ENCODE peak calls at places on chromosomes 5 and 9, in four cellular contexts. One of them, this sample, is unnamed.

GRCh38 chr5:75242067-75242466 is 5.4 kb upstream of the ANKRD31 start:
- DNase-seq in endothelial cell of umbilical vein: no peak
- DNase-seq in CD8-positive, alpha-beta memory T cell: no peak
- DNase-seq in esophagus muscularis mucosa: no peak
- DNase-seq in this sample: no peak

GRCh38 chr5:136197462-136198142 is 4.6 kb upstream of the SMIM32 start:
- DNase-seq in endothelial cell of umbilical vein: no peak
- DNase-seq in CD8-positive, alpha-beta memory T cell: no peak
- DNase-seq in esophagus muscularis mucosa: peak; percentile 77
- DNase-seq in this sample: no peak

GRCh38 chr5:39896706-39897105 is 471.9 kb upstream of the DAB2 start:
- DNase-seq in endothelial cell of umbilical vein: no peak
- DNase-seq in CD8-positive, alpha-beta memory T cell: no peak
- DNase-seq in esophagus muscularis mucosa: no peak
- DNase-seq in this sample: no peak

GRCh38 chr5:111337688-111338087 is 113.5 kb downstream of the CAMK4 start:
- DNase-seq in endothelial cell of umbilical vein: no peak
- DNase-seq in CD8-positive, alpha-beta memory T cell: no peak
- DNase-seq in esophagus muscularis mucosa: no peak
- DNase-seq in this sample: no peak

GRCh38 chr5:176185133-176185733 is 53.0 kb upstream of the SIMC1 start:
- DNase-seq in endothelial cell of umbilical vein: no peak
- DNase-seq in CD8-positive, alpha-beta memory T cell: no peak
- DNase-seq in esophagus muscularis mucosa: no peak
- DNase-seq in this sample: no peak

GRCh38 chr9:122222741-122223140 is 6.0 kb downstream of the LHX6 start:
- DNase-seq in endothelial cell of umbilical vein: no peak
- DNase-seq in CD8-positive, alpha-beta memory T cell: no peak
- DNase-seq in esophagus muscularis mucosa: no peak
- DNase-seq in this sample: no peak

GRCh38 chr5:114243281-114243982 is 118.4 kb upstream of the KCNN2 start:
- DNase-seq in endothelial cell of umbilical vein: no peak
- DNase-seq in CD8-positive, alpha-beta memory T cell: no peak
- DNase-seq in esophagus muscularis mucosa: no peak
- DNase-seq in this sample: no peak

GRCh38 chr5:113607361-113607760 is 93.9 kb downstream of the YTHDC2 start:
- DNase-seq in endothelial cell of umbilical vein: no peak
- DNase-seq in CD8-positive, alpha-beta memory T cell: no peak
- DNase-seq in esophagus muscularis mucosa: no peak
- DNase-seq in this sample: no peak

GRCh38 chr9:76023715-76024195 is 133.3 kb downstream of the PCSK5 start:
- DNase-seq in endothelial cell of umbilical vein: no peak
- DNase-seq in CD8-positive, alpha-beta memory T cell: no peak
- DNase-seq in esophagus muscularis mucosa: no peak
- DNase-seq in this sample: no peak

GRCh38 chr9:128034821-128035764 is 32.0 kb downstream of the NAIF1 start:
- DNase-seq in endothelial cell of umbilical vein: peak; percentile 84
- DNase-seq in CD8-positive, alpha-beta memory T cell: peak; percentile 54
- DNase-seq in esophagus muscularis mucosa: peak; percentile 93
- DNase-seq in this sample: peak; percentile 47

GRCh38 chr9:13786131-13786530 is 506.6 kb upstream of the MPDZ start:
- DNase-seq in endothelial cell of umbilical vein: no peak
- DNase-seq in CD8-positive, alpha-beta memory T cell: no peak
- DNase-seq in esophagus muscularis mucosa: peak; percentile 87
- DNase-seq in this sample: peak; percentile 37

GRCh38 chr9:127264462-127265040 is at the start of gene GARNL3:
- DNase-seq in endothelial cell of umbilical vein: no peak
- DNase-seq in CD8-positive, alpha-beta memory T cell: no peak
- DNase-seq in esophagus muscularis mucosa: no peak
- DNase-seq in this sample: no peak

GRCh38 chr5:109223521-109223920 is 186.3 kb downstream of the PJA2 start:
- DNase-seq in endothelial cell of umbilical vein: no peak
- DNase-seq in CD8-positive, alpha-beta memory T cell: no peak
- DNase-seq in esophagus muscularis mucosa: peak; percentile 81
- DNase-seq in this sample: no peak

GRCh38 chr5:36928947-36929346 is 52.4 kb downstream of the NIPBL start:
- DNase-seq in endothelial cell of umbilical vein: peak; percentile 73
- DNase-seq in CD8-positive, alpha-beta memory T cell: no peak
- DNase-seq in esophagus muscularis mucosa: no peak
- DNase-seq in this sample: no peak

GRCh38 chr5:136212252-136212721 is 19.3 kb upstream of the SMIM32 start:
- DNase-seq in endothelial cell of umbilical vein: peak; percentile 37
- DNase-seq in CD8-positive, alpha-beta memory T cell: peak; percentile 27
- DNase-seq in esophagus muscularis mucosa: no peak
- DNase-seq in this sample: peak; percentile 68

GRCh38 chr9:87786423-87786822 is 60.5 kb downstream of the CTSL start:
- DNase-seq in endothelial cell of umbilical vein: no peak
- DNase-seq in CD8-positive, alpha-beta memory T cell: no peak
- DNase-seq in esophagus muscularis mucosa: no peak
- DNase-seq in this sample: no peak

GRCh38 chr9:6689893-6690634 is 44.5 kb upstream of the GLDC start:
- DNase-seq in endothelial cell of umbilical vein: no peak
- DNase-seq in CD8-positive, alpha-beta memory T cell: no peak
- DNase-seq in esophagus muscularis mucosa: no peak
- DNase-seq in this sample: no peak

GRCh38 chr9:14006586-14007198 is 307.2 kb downstream of the NFIB start:
- DNase-seq in endothelial cell of umbilical vein: no peak
- DNase-seq in CD8-positive, alpha-beta memory T cell: no peak
- DNase-seq in esophagus muscularis mucosa: no peak
- DNase-seq in this sample: no peak

GRCh38 chr5:65874241-65874640 is 52.1 kb upstream of the ERBIN start:
- DNase-seq in endothelial cell of umbilical vein: peak; percentile 45
- DNase-seq in CD8-positive, alpha-beta memory T cell: no peak
- DNase-seq in esophagus muscularis mucosa: no peak
- DNase-seq in this sample: no peak

GRCh38 chr5:117945261-117945660 is 1043.1 kb downstream of the DTWD2 start:
- DNase-seq in endothelial cell of umbilical vein: no peak
- DNase-seq in CD8-positive, alpha-beta memory T cell: no peak
- DNase-seq in esophagus muscularis mucosa: no peak
- DNase-seq in this sample: no peak

GRCh38 chr5:87394407-87394806 is 18.3 kb downstream of the CCNH start:
- DNase-seq in endothelial cell of umbilical vein: peak; percentile 38
- DNase-seq in CD8-positive, alpha-beta memory T cell: no peak
- DNase-seq in esophagus muscularis mucosa: no peak
- DNase-seq in this sample: no peak

GRCh38 chr5:133925866-133926488 is 42.4 kb downstream of the C5orf15 start:
- DNase-seq in endothelial cell of umbilical vein: no peak
- DNase-seq in CD8-positive, alpha-beta memory T cell: no peak
- DNase-seq in esophagus muscularis mucosa: no peak
- DNase-seq in this sample: no peak

GRCh38 chr5:107571621-107572489 is 98.9 kb downstream of the EFNA5 start:
- DNase-seq in endothelial cell of umbilical vein: peak; percentile 97
- DNase-seq in CD8-positive, alpha-beta memory T cell: peak; percentile 77
- DNase-seq in esophagus muscularis mucosa: peak; percentile 98
- DNase-seq in this sample: peak; percentile 99

GRCh38 chr5:151420127-151420526 is 27.3 kb upstream of the SLC36A1 start:
- DNase-seq in endothelial cell of umbilical vein: no peak
- DNase-seq in CD8-positive, alpha-beta memory T cell: no peak
- DNase-seq in esophagus muscularis mucosa: no peak
- DNase-seq in this sample: no peak

DNA sequence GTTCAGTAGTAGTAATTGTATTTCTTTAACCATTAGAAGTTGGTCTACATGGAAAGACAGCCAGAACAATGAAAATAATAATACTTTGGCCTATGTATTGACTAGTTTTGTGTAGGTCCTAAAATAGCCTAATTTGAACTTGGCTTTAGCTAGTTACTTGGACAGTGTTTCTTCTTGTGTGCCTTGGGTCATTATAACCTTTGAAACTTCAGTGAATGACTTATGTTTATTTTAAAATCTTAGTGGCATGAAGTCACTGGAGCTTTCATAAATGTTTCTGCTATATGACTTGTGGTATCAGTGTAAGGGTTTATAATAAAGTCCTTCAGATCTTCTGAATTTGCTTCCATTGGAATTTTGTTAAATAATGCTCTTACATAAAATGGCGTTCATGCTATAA is 2.6 kb upstream of the FAM120AOS start:
- DNase-seq in endothelial cell of umbilical vein: no peak
- DNase-seq in CD8-positive, alpha-beta memory T cell: no peak
- DNase-seq in esophagus muscularis mucosa: no peak
- DNase-seq in this sample: no peak
- H3K27ac ChIP-seq in endothelial cell of umbilical vein: no peak overlapping the region
- H3K27ac ChIP-seq in CD8-positive, alpha-beta memory T cell: no peak overlapping the region
- H3K27ac ChIP-seq in esophagus muscularis mucosa: no peak overlapping the region
- H3K27ac ChIP-seq in this sample: no peak overlapping the region

DNA sequence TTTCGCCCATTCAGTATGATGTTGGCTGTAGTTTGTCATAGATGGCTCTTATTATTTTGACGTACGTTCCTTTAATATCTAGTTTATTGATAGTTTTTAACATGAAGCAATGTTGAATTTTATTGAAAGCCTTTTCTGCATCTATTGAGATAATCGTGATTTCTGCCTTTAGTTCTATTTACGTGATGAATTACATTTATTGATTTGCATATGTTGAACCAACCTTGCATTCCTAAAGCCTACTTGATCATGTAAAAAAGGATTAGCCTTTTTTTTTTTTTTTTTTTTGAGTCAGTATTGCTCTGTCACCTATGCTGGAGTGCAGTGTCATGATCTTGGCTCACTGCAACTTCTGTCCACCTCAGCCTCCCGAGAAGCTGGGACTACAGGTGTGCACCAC is 25.1 kb downstream of the ITK start:
- DNase-seq in endothelial cell of umbilical vein: no peak
- DNase-seq in CD8-positive, alpha-beta memory T cell: no peak
- DNase-seq in esophagus muscularis mucosa: no peak
- DNase-seq in this sample: no peak
- H3K36me3 ChIP-seq in endothelial cell of umbilical vein: no peaks in the 10 kb centered on the region
- H3K36me3 ChIP-seq in CD8-positive, alpha-beta memory T cell: peaks cover 30% of the 10 kb centered on the region
- H3K36me3 ChIP-seq in esophagus muscularis mucosa: no peaks in the 10 kb centered on the region
- H3K36me3 ChIP-seq in this sample: no peaks in the 10 kb centered on the region

DNA sequence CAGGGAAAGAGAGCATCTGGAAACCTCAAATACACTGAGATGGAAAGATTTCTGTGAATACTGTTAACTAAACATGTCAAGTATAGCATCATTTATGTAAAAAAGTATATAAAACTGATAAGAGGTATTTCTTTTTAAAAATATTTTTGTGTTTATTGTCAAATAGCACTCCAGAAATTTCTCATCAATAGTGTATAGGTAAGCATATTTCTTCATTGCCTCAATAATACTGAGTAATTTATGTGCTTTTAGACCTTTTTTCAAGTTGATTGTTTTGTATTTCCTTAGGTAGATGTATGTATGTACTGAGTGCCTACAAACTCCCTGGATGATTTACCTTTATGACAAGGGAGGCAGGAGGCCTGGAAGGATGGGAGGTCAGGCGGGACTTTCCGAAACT is 196.3 kb downstream of the ROR2 start:
- DNase-seq in endothelial cell of umbilical vein: no peak
- DNase-seq in CD8-positive, alpha-beta memory T cell: no peak
- DNase-seq in esophagus muscularis mucosa: no peak
- DNase-seq in this sample: no peak
- H3K4me3 ChIP-seq in endothelial cell of umbilical vein: no peak overlapping the region
- H3K4me3 ChIP-seq in CD8-positive, alpha-beta memory T cell: no peak overlapping the region
- H3K4me3 ChIP-seq in esophagus muscularis mucosa: no peak overlapping the region
- H3K4me3 ChIP-seq in this sample: no peak overlapping the region

GRCh38 chr5:132387649-132388117 is 18.2 kb downstream of the SLC22A5 start:
- DNase-seq in endothelial cell of umbilical vein: peak; percentile 96
- DNase-seq in CD8-positive, alpha-beta memory T cell: no peak
- DNase-seq in esophagus muscularis mucosa: no peak
- DNase-seq in this sample: peak; percentile 97

GRCh38 chr5:132389051-132389331 is 19.5 kb downstream of the SLC22A5 start:
- DNase-seq in endothelial cell of umbilical vein: no peak
- DNase-seq in CD8-positive, alpha-beta memory T cell: no peak
- DNase-seq in esophagus muscularis mucosa: no peak
- DNase-seq in this sample: no peak

GRCh38 chr5:132389453-132390286 is 20.2 kb downstream of the SLC22A5 start:
- DNase-seq in endothelial cell of umbilical vein: peak; percentile 88
- DNase-seq in CD8-positive, alpha-beta memory T cell: no peak
- DNase-seq in esophagus muscularis mucosa: peak; percentile 89
- DNase-seq in this sample: peak; percentile 96

GRCh38 chr5:132386644-132387286 is 17.3 kb downstream of the SLC22A5 start:
- DNase-seq in endothelial cell of umbilical vein: peak; percentile 77
- DNase-seq in CD8-positive, alpha-beta memory T cell: peak; percentile 62
- DNase-seq in esophagus muscularis mucosa: no peak
- DNase-seq in this sample: peak; percentile 84

DNA sequence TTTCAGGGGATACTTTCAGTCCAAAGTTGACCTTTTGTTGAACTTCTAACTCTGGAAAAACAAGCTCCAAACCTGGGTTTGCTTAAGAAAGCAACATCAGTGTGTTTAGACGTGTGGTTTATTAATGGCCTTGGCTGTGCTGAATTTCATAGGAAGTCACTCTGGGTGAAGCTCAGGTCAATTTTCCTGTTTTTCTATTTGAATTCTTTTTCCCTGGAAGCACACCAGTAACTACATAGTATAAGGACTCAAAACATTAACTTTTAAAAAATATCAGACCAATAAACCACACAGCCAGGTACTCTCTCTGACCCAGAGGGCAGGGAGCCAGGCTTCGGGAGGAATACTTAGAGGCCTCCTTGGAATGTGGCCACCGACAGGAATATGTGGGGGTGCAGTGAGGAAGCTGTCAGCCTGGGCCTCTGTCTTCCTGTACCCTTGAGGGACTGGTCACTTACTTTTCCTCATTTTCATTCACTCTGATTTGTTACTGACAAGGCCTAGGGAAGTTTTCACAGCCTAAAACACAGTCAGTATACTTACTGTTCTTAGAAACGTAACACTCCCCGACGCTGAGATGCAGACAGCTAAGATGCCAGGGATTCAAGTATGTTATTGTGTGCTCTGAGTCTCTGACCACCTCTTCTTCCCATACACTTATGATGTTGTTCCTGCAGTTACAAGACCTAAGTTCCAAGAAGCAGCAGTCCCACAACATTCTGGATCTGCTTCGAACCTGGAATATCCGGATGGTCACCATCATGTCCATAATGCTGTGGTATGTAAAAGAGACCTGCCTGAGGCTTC is 18.9 kb downstream of the SLC22A5 start:
- DNase-seq in endothelial cell of umbilical vein: peak; percentile 95
- DNase-seq in CD8-positive, alpha-beta memory T cell: no peak
- DNase-seq in esophagus muscularis mucosa: peak; percentile 57
- DNase-seq in this sample: peak; percentile 60
- H3K27ac ChIP-seq in endothelial cell of umbilical vein: peak overlapping the region; percentile 99
- H3K27ac ChIP-seq in CD8-positive, alpha-beta memory T cell: no peak overlapping the region
- H3K27ac ChIP-seq in esophagus muscularis mucosa: peak overlapping the region; percentile 90
- H3K27ac ChIP-seq in this sample: peak overlapping the region; percentile 80

DNA sequence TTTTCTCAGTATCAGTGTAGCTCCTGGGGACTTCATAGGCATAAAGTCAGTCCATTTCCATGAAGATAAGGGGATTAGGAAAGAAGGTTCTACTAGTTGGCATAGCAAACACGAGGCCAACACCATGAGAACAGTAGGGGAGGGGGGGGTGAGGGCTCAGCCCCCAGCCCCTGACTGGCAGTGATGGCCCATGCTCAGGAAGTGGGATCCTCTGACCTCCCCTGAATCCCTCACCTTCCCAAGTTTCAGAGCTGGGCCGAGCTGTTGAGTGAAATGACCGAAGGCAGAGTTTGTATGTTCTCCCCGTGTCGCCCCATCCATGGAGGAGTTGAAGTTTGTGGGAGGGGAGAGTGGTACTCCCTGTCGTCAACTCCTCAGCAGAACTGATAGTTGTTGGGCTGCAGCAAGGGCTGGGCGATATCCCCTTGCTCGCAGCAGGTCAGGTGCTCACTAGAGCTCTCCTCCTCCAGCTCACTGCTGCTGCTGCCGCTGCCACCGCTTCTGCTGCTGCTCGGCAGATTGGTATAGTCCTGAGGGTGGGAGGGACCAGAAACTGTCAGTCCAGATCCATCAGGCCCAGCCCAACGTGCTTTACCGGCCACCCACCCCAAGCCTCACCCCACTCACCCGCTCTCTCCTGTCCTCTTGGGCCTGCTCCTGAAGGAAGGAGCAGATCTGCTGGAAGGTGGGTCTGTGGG is 32.5 kb downstream of the CSF1R start:
- DNase-seq in endothelial cell of umbilical vein: no peak
- DNase-seq in CD8-positive, alpha-beta memory T cell: no peak
- DNase-seq in esophagus muscularis mucosa: no peak
- DNase-seq in this sample: no peak
- H3K36me3 ChIP-seq in endothelial cell of umbilical vein: peaks cover 14% of the 10 kb centered on the region
- H3K36me3 ChIP-seq in CD8-positive, alpha-beta memory T cell: peaks cover 41% of the 10 kb centered on the region
- H3K36me3 ChIP-seq in esophagus muscularis mucosa: peaks cover 72% of the 10 kb centered on the region
- H3K36me3 ChIP-seq in this sample: peaks cover 81% of the 10 kb centered on the region